ENCODE peak calls at places on chromosomes 5 and 9, in ten cellular contexts. I is pancreas; O is DND-41; B is CD8-positive, alpha-beta memory T cell; D is osteoblast; N is A549; E is cardiac muscle cell; Y is uterus; R is PC-3; A is GM23338. Z is an unnamed sample. For H3K4me1, the result is how much of the 10 kb centered on the place peaks cover.

GRCh38 chr9:113609562-113610318 is 146.2 kb downstream of the RGS3 start:
- DNase-seq in I (peak), O (no peak), B (no peak), D (peak), N (no peak), E (peak), Y (peak), R (no peak), A (peak), Z (no peak)

GRCh38 chr5:149857499-149857898 is 87.1 kb downstream of the PDE6A start:
- DNase-seq in I (peak), O (no peak), B (no peak), D (no peak), N (peak), E (no peak), Y (peak), R (peak), A (no peak), Z (no peak)

GRCh38 chr5:113240951-113241726 is 193.7 kb downstream of the TSSK1B start:
- DNase-seq in I (no peak), O (no peak), B (no peak), D (no peak), N (no peak), E (no peak), Y (no peak), R (peak), A (no peak), Z (no peak)

GRCh38 chr5:124740991-124741583 is 5.4 kb downstream of the ZNF608 start:
- DNase-seq in I (no peak), O (no peak), B (no peak), D (peak), N (no peak), E (no peak), Y (no peak), R (peak), A (no peak), Z (no peak)

GRCh38 chr5:106862450-106863193 is 808.1 kb downstream of the EFNA5 start:
- DNase-seq in I (no peak), O (peak), B (no peak), D (no peak), N (peak), E (peak), Y (no peak), R (no peak), A (no peak), Z (no peak)

GRCh38 chr9:86783884-86784283 is 163.4 kb downstream of the GAS1 start:
- DNase-seq in I (no peak), O (no peak), B (no peak), D (no peak), N (no peak), E (no peak), Y (no peak), R (no peak), A (no peak), Z (no peak)

GRCh38 chr9:110835404-110835803 is 166.8 kb downstream of the MUSK start:
- DNase-seq in I (no peak), O (no peak), B (no peak), D (peak), N (peak), E (no peak), Y (no peak), R (peak), A (peak), Z (no peak)

GRCh38 chr9:126985870-126986498 is 71.4 kb downstream of the RALGPS1 start:
- DNase-seq in I (peak), O (peak), B (peak), D (no peak), N (peak), E (no peak), Y (peak), R (peak), A (no peak), Z (peak)

GRCh38 chr9:90916147-90916734 is 114.6 kb downstream of the SYK start:
- DNase-seq in I (no peak), O (no peak), B (no peak), D (no peak), N (no peak), E (no peak), Y (no peak), R (peak), A (no peak), Z (no peak)

GRCh38 chr9:135369401-135369800 is 110.2 kb upstream of the PPP1R26 start:
- DNase-seq in I (no peak), O (no peak), B (no peak), D (no peak), N (no peak), E (no peak), Y (no peak), R (peak), A (no peak), Z (no peak)

GRCh38 chr9:127121628-127122175 is 733 bp downstream of the ANGPTL2 start:
- DNase-seq in I (no peak), O (no peak), B (no peak), D (peak), N (no peak), E (peak), Y (no peak), R (no peak), A (peak), Z (no peak)

GRCh38 chr9:86246752-86247161 is 12.7 kb downstream of the C9orf153 start:
- DNase-seq in I (no peak), O (peak), B (no peak), D (no peak), N (peak), E (no peak), Y (no peak), R (no peak), A (peak), Z (no peak)

GRCh38 chr5:51377151-51378060 is 5.8 kb upstream of the ISL1 start:
- DNase-seq in I (no peak), O (no peak), B (no peak), D (no peak), N (no peak), E (peak), Y (no peak), R (no peak), A (peak), Z (no peak)

GRCh38 chr9:131522257-131523085 is 8.6 kb downstream of the UCK1 start:
- DNase-seq in I (no peak), O (no peak), B (no peak), D (peak), N (no peak), E (no peak), Y (no peak), R (no peak), A (no peak), Z (no peak)

GRCh38 chr9:98540476-98540875 is 168.3 kb downstream of the GABBR2 start:
- DNase-seq in I (no peak), O (no peak), B (no peak), D (no peak), N (no peak), E (no peak), Y (no peak), R (no peak), A (no peak), Z (no peak)

GRCh38 chr5:134874831-134875655 is 872 bp downstream of the TXNDC15 start:
- DNase-seq in I (peak), O (peak), B (peak), D (peak), N (peak), E (peak), Y (peak), R (peak), A (peak), Z (peak)

GRCh38 chr9:34675048-34675714 is 12.7 kb upstream of the CCL27 start:
- DNase-seq in I (no peak), O (peak), B (peak), D (peak), N (peak), E (peak), Y (peak), R (peak), A (peak), Z (peak)

GRCh38 chr5:52725781-52726180 is 61.9 kb upstream of the ITGA1 start:
- DNase-seq in I (no peak), O (peak), B (no peak), D (no peak), N (no peak), E (no peak), Y (no peak), R (no peak), A (no peak), Z (no peak)

GRCh38 chr5:133202066-133202665 is 150.4 kb downstream of the HSPA4 start:
- DNase-seq in I (no peak), O (no peak), B (no peak), D (no peak), N (no peak), E (no peak), Y (no peak), R (no peak), A (no peak), Z (no peak)

GRCh38 chr5:81216152-81216551 is 17.0 kb upstream of the CKMT2 start:
- DNase-seq in I (no peak), O (no peak), B (no peak), D (no peak), N (no peak), E (no peak), Y (no peak), R (no peak), A (no peak), Z (no peak)

GRCh38 chr5:154103223-154103622 is 64.5 kb downstream of the MFAP3 start:
- DNase-seq in I (no peak), O (peak), B (no peak), D (no peak), N (no peak), E (no peak), Y (no peak), R (no peak), A (no peak), Z (no peak)

GRCh38 chr5:143428155-143428554 is 24.7 kb upstream of the NR3C1 start:
- DNase-seq in I (no peak), O (no peak), B (no peak), D (no peak), N (no peak), E (no peak), Y (no peak), R (no peak), A (no peak), Z (no peak)

GRCh38 chr9:15276328-15276969 is 30.6 kb downstream of the TTC39B start:
- DNase-seq in I (no peak), O (no peak), B (no peak), D (no peak), N (no peak), E (no peak), Y (no peak), R (peak), A (no peak), Z (no peak)

GRCh38 chr5:88824892-88825781 is 57.8 kb downstream of the MEF2C start:
- DNase-seq in I (no peak), O (no peak), B (no peak), D (no peak), N (no peak), E (no peak), Y (no peak), R (peak), A (no peak), Z (no peak)

GRCh38 chr5:135356522-135357318 is 42.3 kb downstream of the MACROH2A1 start:
- DNase-seq in I (no peak), O (no peak), B (no peak), D (no peak), N (no peak), E (peak), Y (peak), R (no peak), A (no peak), Z (no peak)

GRCh38 chr9:88307136-88307535 is 81.1 kb upstream of the SPIN1 start:
- DNase-seq in I (no peak), O (no peak), B (no peak), D (no peak), N (no peak), E (no peak), Y (no peak), R (no peak), A (no peak), Z (no peak)

GRCh38 chr5:59066367-59067163 is 483.7 kb downstream of the RAB3C start:
- DNase-seq in I (no peak), O (no peak), B (no peak), D (peak), N (peak), E (no peak), Y (no peak), R (peak), A (no peak), Z (no peak)

GRCh38 chr9:127876764-127877562 is 512 bp downstream of the AK1 start:
- DNase-seq in I (no peak), O (no peak), B (no peak), D (peak), N (no peak), E (no peak), Y (no peak), R (no peak), A (no peak), Z (no peak)

GRCh38 chr5:107578051-107578635 is 92.6 kb downstream of the EFNA5 start:
- DNase-seq in I (no peak), O (no peak), B (no peak), D (no peak), N (no peak), E (no peak), Y (no peak), R (peak), A (no peak), Z (no peak)

GRCh38 chr5:107826311-107827000 is 155.7 kb upstream of the EFNA5 start:
- DNase-seq in I (no peak), O (no peak), B (no peak), D (no peak), N (no peak), E (no peak), Y (no peak), R (no peak), A (peak), Z (no peak)

GRCh38 chr5:96481396-96481795 is 48.3 kb upstream of the PCSK1 start:
- DNase-seq in I (no peak), O (no peak), B (no peak), D (no peak), N (no peak), E (no peak), Y (no peak), R (no peak), A (no peak), Z (no peak)

GRCh38 chr9:126131066-126132010 is 195.3 kb upstream of the MVB12B start:
- DNase-seq in I (no peak), O (no peak), B (no peak), D (no peak), N (no peak), E (no peak), Y (no peak), R (no peak), A (no peak), Z (no peak)

GRCh38 chr5:172956936-172957335 is 2.3 kb upstream of the RPL26L1 start:
- DNase-seq in I (no peak), O (no peak), B (no peak), D (no peak), N (no peak), E (no peak), Y (no peak), R (no peak), A (no peak), Z (no peak)

GRCh38 chr9:97980918-97981827 is 2.0 kb upstream of the ANP32B start:
- DNase-seq in I (no peak), O (no peak), B (no peak), D (peak), N (no peak), E (no peak), Y (peak), R (no peak), A (no peak), Z (no peak)

GRCh38 chr9:131614340-131614739 is 69.0 kb downstream of the PRRT1B start:
- DNase-seq in I (no peak), O (no peak), B (no peak), D (no peak), N (no peak), E (no peak), Y (no peak), R (no peak), A (no peak), Z (no peak)

GRCh38 chr5:43680286-43680685 is 77.3 kb downstream of the NNT start:
- DNase-seq in I (no peak), O (no peak), B (no peak), D (no peak), N (no peak), E (no peak), Y (no peak), R (no peak), A (no peak), Z (no peak)

GRCh38 chr5:31880460-31880859 is 241.5 kb downstream of the PDZD2 start:
- DNase-seq in I (no peak), O (no peak), B (no peak), D (no peak), N (no peak), E (no peak), Y (no peak), R (no peak), A (no peak), Z (no peak)
- H3K4me1 ChIP-seq in I (under half), O (under half), B (under half), D (under half), N (under half), E (under half), Y (under half), R (under half), A (under half), Z (under half)

DNA sequence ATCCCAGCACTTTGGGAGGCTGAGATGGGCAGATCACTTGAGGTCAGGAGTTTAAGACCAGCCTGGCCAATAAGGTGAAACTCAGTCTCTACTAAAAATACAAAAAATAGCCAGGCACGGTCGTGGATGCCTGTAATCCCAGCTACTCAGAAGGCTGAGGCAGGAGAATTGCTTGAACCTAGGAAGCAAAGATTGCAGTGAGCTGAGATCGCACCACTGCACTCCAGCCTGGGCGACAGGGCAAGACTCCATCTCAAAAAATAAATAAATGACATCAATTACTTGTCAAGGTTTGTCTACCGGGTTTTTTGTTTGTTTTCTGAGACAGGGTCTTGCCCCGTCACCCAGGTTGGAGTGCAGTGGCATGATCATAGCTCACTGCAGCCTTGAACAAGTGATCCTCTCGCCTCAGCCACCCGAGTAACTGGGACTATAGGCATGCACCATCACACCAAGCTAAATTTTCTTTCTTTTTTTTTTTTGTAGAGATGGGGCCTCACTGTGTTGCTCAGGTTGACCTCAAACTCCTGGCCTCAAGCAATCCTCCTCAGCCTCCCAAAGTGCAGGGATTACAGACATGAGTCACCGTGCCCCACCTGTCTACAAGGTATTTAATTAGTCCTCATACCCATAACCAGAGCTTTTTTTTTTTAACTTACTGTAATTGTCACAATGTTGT is 64.9 kb downstream of the SUSD1 start:
- DNase-seq in I (no peak), O (no peak), B (no peak), D (no peak), N (peak), E (no peak), Y (no peak), R (peak), A (no peak), Z (no peak)
- H3K27ac ChIP-seq in I (no peak), O (no peak), B (no peak), D (no peak), N (peak), E (no peak), Y (no peak), R (peak), A (no peak), Z (no peak)

GRCh38 chr5:179766021-179766725 is 27.6 kb upstream of the LTC4S start:
- DNase-seq in I (no peak), O (no peak), B (no peak), D (peak), N (no peak), E (no peak), Y (no peak), R (no peak), A (no peak), Z (no peak)
- H3K4me1 ChIP-seq in I (under half), O (under half), B (under half), D (half or more), N (under half), E (under half), Y (under half), R (under half), A (under half), Z (under half)

GRCh38 chr9:73411494-73411893 is 259.8 kb downstream of the ANXA1 start:
- DNase-seq in I (no peak), O (no peak), B (no peak), D (no peak), N (no peak), E (peak), Y (no peak), R (no peak), A (peak), Z (no peak)

DNA sequence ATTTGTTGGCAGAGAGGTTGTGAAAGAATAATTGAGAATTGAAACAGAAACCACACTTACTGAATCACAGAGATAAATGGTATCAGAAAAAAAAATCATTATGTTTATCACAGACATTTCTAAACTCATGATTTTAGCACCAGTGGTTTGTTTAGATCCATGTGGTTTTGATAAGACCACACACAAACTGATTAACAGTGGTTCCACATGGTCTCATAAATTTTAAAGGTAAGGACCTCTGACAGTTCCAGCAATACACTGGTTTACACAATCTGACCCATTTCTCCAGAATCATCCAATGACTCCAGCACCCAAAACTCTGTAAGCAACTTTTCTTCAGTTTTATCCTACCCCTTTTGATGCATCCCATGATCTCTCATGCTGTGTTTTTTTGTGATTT is 261.2 kb downstream of the ANXA1 start:
- DNase-seq in I (no peak), O (no peak), B (no peak), D (no peak), N (no peak), E (no peak), Y (no peak), R (no peak), A (no peak), Z (no peak)
- H3K27ac ChIP-seq in I (no peak), O (no peak), B (no peak), D (no peak), N (no peak), E (peak), Y (no peak), R (no peak), A (no peak), Z (no peak)